ENCODE peak calls at places on chromosomes 16 and 17, in four cellular contexts. One of them, this sample, is unnamed.

GRCh38 chr16:82439678-82440293 is 187.0 kb upstream of the CDH13 start:
- DNase-seq in adrenal gland: no peak
- DNase-seq in sigmoid colon: no peak
- DNase-seq in HFF-Myc: no peak
- DNase-seq in this sample: no peak

GRCh38 chr17:35373984-35374765 is 754 bp upstream of the SLFN11 start:
- DNase-seq in HFF-Myc: no peak
- DNase-seq in adrenal gland: peak
- DNase-seq in sigmoid colon: peak
- DNase-seq in this sample: no peak

GRCh38 chr17:48637323-48638260 is 11.4 kb upstream of the HOXB9 start:
- DNase-seq in sigmoid colon: peak
- DNase-seq in HFF-Myc: peak
- DNase-seq in adrenal gland: no peak
- DNase-seq in this sample: peak

GRCh38 chr17:3890082-3890892 is 2.6 kb downstream of the CAMKK1 start:
- DNase-seq in sigmoid colon: peak
- DNase-seq in HFF-Myc: peak
- DNase-seq in adrenal gland: peak
- DNase-seq in this sample: peak

GRCh38 chr16:65125322-65125721 is 3.5 kb upstream of the CDH11 start:
- DNase-seq in adrenal gland: no peak
- DNase-seq in HFF-Myc: no peak
- DNase-seq in sigmoid colon: no peak
- DNase-seq in this sample: no peak

GRCh38 chr17:6429266-6429665 is 5.7 kb downstream of the AIPL1 start:
- DNase-seq in HFF-Myc: no peak
- DNase-seq in adrenal gland: no peak
- DNase-seq in sigmoid colon: no peak
- DNase-seq in this sample: no peak

GRCh38 chr16:31385680-31386079 is 7.5 kb upstream of the ITGAD start:
- DNase-seq in adrenal gland: no peak
- DNase-seq in sigmoid colon: no peak
- DNase-seq in HFF-Myc: no peak
- DNase-seq in this sample: no peak

GRCh38 chr16:77223184-77223583 is 24.0 kb downstream of the SYCE1L start:
- DNase-seq in adrenal gland: no peak
- DNase-seq in HFF-Myc: no peak
- DNase-seq in sigmoid colon: no peak
- DNase-seq in this sample: no peak

GRCh38 chr16:11254913-11255736 is 879 bp downstream of the SOCS1 start:
- DNase-seq in HFF-Myc: no peak
- DNase-seq in adrenal gland: peak
- DNase-seq in sigmoid colon: peak
- DNase-seq in this sample: no peak

GRCh38 chr16:12575288-12575687 is 228.4 kb downstream of the CPPED1 start:
- DNase-seq in sigmoid colon: peak
- DNase-seq in HFF-Myc: no peak
- DNase-seq in adrenal gland: no peak
- DNase-seq in this sample: no peak

GRCh38 chr17:55334881-55335523 is 70.2 kb downstream of the HLF start:
- DNase-seq in sigmoid colon: no peak
- DNase-seq in adrenal gland: no peak
- DNase-seq in HFF-Myc: no peak
- DNase-seq in this sample: no peak

GRCh38 chr17:45770632-45771472 is 13.3 kb upstream of the CRHR1 start:
- DNase-seq in sigmoid colon: no peak
- DNase-seq in HFF-Myc: no peak
- DNase-seq in adrenal gland: no peak
- DNase-seq in this sample: no peak

GRCh38 chr16:23877107-23878070 is 41.6 kb downstream of the PRKCB start:
- DNase-seq in HFF-Myc: no peak
- DNase-seq in sigmoid colon: no peak
- DNase-seq in adrenal gland: no peak
- DNase-seq in this sample: no peak

GRCh38 chr17:42133461-42134041 is 10.9 kb downstream of the HSPB9 start:
- DNase-seq in sigmoid colon: no peak
- DNase-seq in adrenal gland: no peak
- DNase-seq in HFF-Myc: no peak
- DNase-seq in this sample: no peak

GRCh38 chr17:17712268-17712924 is 31.1 kb downstream of the RAI1 start:
- DNase-seq in adrenal gland: no peak
- DNase-seq in sigmoid colon: no peak
- DNase-seq in HFF-Myc: no peak
- DNase-seq in this sample: peak

GRCh38 chr16:85354623-85355514 is 242.6 kb upstream of the CIBAR2 start:
- DNase-seq in adrenal gland: peak
- DNase-seq in sigmoid colon: no peak
- DNase-seq in HFF-Myc: peak
- DNase-seq in this sample: peak

GRCh38 chr17:74864866-74865395 is 5.2 kb upstream of the GRIN2C start:
- DNase-seq in adrenal gland: peak
- DNase-seq in sigmoid colon: peak
- DNase-seq in HFF-Myc: peak
- DNase-seq in this sample: no peak

GRCh38 chr17:31494259-31495048 is 103.0 kb downstream of the RAB11FIP4 start:
- DNase-seq in adrenal gland: no peak
- DNase-seq in sigmoid colon: no peak
- DNase-seq in HFF-Myc: no peak
- DNase-seq in this sample: no peak

GRCh38 chr17:9104370-9105041 is 83.2 kb downstream of the NTN1 start:
- DNase-seq in sigmoid colon: no peak
- DNase-seq in HFF-Myc: no peak
- DNase-seq in adrenal gland: no peak
- DNase-seq in this sample: no peak

GRCh38 chr16:4370570-4371480 is 823 bp upstream of the VASN start:
- DNase-seq in HFF-Myc: no peak
- DNase-seq in sigmoid colon: peak
- DNase-seq in adrenal gland: peak
- DNase-seq in this sample: peak

GRCh38 chr17:80538484-80538883 is 6.2 kb upstream of the RPTOR start:
- DNase-seq in sigmoid colon: no peak
- DNase-seq in adrenal gland: no peak
- DNase-seq in HFF-Myc: no peak
- DNase-seq in this sample: no peak

GRCh38 chr16:11251525-11252481 is 4.2 kb downstream of the SOCS1 start:
- DNase-seq in sigmoid colon: no peak
- DNase-seq in adrenal gland: no peak
- DNase-seq in HFF-Myc: no peak
- DNase-seq in this sample: peak

GRCh38 chr17:20091161-20092029 is 82.2 kb downstream of the SPECC1 start:
- DNase-seq in sigmoid colon: no peak
- DNase-seq in adrenal gland: peak
- DNase-seq in HFF-Myc: no peak
- DNase-seq in this sample: no peak

GRCh38 chr16:48383204-48383876 is 1.9 kb downstream of the SIAH1 start:
- DNase-seq in sigmoid colon: no peak
- DNase-seq in adrenal gland: no peak
- DNase-seq in HFF-Myc: no peak
- DNase-seq in this sample: no peak

GRCh38 chr16:23107878-23108277 is 41.4 kb downstream of the USP31 start:
- DNase-seq in HFF-Myc: no peak
- DNase-seq in sigmoid colon: no peak
- DNase-seq in adrenal gland: no peak
- DNase-seq in this sample: no peak

GRCh38 chr17:70338946-70339354 is 169.6 kb downstream of the KCNJ2 start:
- DNase-seq in HFF-Myc: no peak
- DNase-seq in adrenal gland: no peak
- DNase-seq in sigmoid colon: no peak
- DNase-seq in this sample: no peak

GRCh38 chr17:77523562-77523961 is 382.8 kb downstream of the SEC14L1 start:
- DNase-seq in sigmoid colon: no peak
- DNase-seq in HFF-Myc: no peak
- DNase-seq in adrenal gland: no peak
- DNase-seq in this sample: no peak

GRCh38 chr17:32878211-32878610 is 1.3 kb upstream of the MYO1D start:
- DNase-seq in sigmoid colon: peak
- DNase-seq in HFF-Myc: no peak
- DNase-seq in adrenal gland: peak
- DNase-seq in this sample: peak

GRCh38 chr17:72259977-72260376 is 139.2 kb downstream of the SOX9 start:
- DNase-seq in adrenal gland: no peak
- DNase-seq in sigmoid colon: no peak
- DNase-seq in HFF-Myc: no peak
- DNase-seq in this sample: no peak

GRCh38 chr17:72262748-72263147 is 141.9 kb downstream of the SOX9 start:
- DNase-seq in adrenal gland: no peak
- DNase-seq in HFF-Myc: no peak
- DNase-seq in sigmoid colon: no peak
- DNase-seq in this sample: no peak

GRCh38 chr17:72267601-72268000 is 146.8 kb downstream of the SOX9 start:
- DNase-seq in HFF-Myc: no peak
- DNase-seq in sigmoid colon: no peak
- DNase-seq in adrenal gland: no peak
- DNase-seq in this sample: no peak

GRCh38 chr17:72266099-72266852 is 145.5 kb downstream of the SOX9 start:
- DNase-seq in HFF-Myc: no peak
- DNase-seq in sigmoid colon: no peak
- DNase-seq in adrenal gland: no peak
- DNase-seq in this sample: no peak

DNA sequence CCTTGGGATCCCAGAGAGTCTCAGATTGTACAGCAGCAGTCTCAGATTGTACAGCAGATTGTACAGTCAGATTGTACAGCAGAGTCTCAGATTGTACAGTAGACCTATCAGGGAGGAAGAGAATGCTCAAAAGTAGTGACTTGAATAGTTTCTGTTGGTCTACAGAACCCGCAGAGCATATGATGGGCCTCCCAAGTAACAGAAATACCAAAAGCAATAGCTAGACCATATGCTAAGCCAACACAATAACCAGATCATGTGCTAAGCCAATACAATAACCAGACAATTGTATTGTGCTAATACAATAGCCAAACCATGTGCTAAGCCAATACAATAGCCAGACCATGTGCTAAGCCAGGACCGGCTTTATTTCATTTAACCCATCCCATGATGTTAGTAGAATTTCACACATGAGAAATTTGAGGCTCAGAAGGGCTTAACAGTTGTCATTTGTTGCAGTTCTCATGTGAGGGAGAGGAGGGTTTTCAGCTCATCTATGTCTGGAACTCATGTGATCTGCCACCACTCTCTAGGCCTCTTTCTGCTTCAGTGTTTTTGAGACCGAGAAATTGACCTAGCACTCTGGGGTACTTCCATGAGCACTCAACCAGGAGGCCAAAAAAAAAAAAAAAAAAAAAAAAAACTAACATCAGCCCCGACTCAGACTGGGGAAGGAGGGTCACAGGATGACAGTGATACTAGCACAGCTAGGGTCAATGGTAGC is 144.0 kb downstream of the SOX9 start:
- DNase-seq in adrenal gland: no peak
- DNase-seq in HFF-Myc: no peak
- DNase-seq in sigmoid colon: no peak
- DNase-seq in this sample: no peak
- TF ChIP-seq CTCF in adrenal gland: no peak
- TF ChIP-seq CTCF in HFF-Myc: no peak
- TF ChIP-seq CTCF in sigmoid colon: no peak
- TF ChIP-seq CTCF in this sample: no peak

GRCh38 chr16:719815-720506 is 985 bp upstream of the ANTKMT start:
- DNase-seq in HFF-Myc: no peak
- DNase-seq in adrenal gland: no peak
- DNase-seq in sigmoid colon: no peak
- DNase-seq in this sample: no peak

GRCh38 chr16:717651-718245 is 2.8 kb downstream of the METRN start:
- DNase-seq in adrenal gland: no peak
- DNase-seq in sigmoid colon: no peak
- DNase-seq in HFF-Myc: no peak
- DNase-seq in this sample: no peak

GRCh38 chr16:716768-717325 is 1.9 kb downstream of the METRN start:
- DNase-seq in sigmoid colon: no peak
- DNase-seq in HFF-Myc: no peak
- DNase-seq in adrenal gland: no peak
- DNase-seq in this sample: no peak

GRCh38 chr16:718922-719321 is 2.0 kb upstream of the ANTKMT start:
- DNase-seq in HFF-Myc: no peak
- DNase-seq in sigmoid colon: no peak
- DNase-seq in adrenal gland: no peak
- DNase-seq in this sample: no peak

GRCh38 chr16:718389-718788 is 2.6 kb upstream of the ANTKMT start:
- DNase-seq in adrenal gland: no peak
- DNase-seq in sigmoid colon: no peak
- DNase-seq in HFF-Myc: no peak
- DNase-seq in this sample: no peak
- H3K4me3 ChIP-seq in adrenal gland: no peak
- H3K4me3 ChIP-seq in sigmoid colon: no peak
- H3K4me3 ChIP-seq in HFF-Myc: no peak
- H3K4me3 ChIP-seq in this sample: no peak

GRCh38 chr17:72030067-72030899 is 90.5 kb upstream of the SOX9 start:
- DNase-seq in sigmoid colon: no peak
- DNase-seq in HFF-Myc: peak
- DNase-seq in adrenal gland: peak
- DNase-seq in this sample: no peak
- TF ChIP-seq CTCF in sigmoid colon: peak
- TF ChIP-seq CTCF in HFF-Myc: peak
- TF ChIP-seq CTCF in adrenal gland: peak
- TF ChIP-seq CTCF in this sample: peak

GRCh38 chr16:3182608-3183444 is 5.2 kb upstream of the OR1F1 start:
- DNase-seq in HFF-Myc: no peak
- DNase-seq in adrenal gland: no peak
- DNase-seq in sigmoid colon: no peak
- DNase-seq in this sample: no peak
- H3K4me3 ChIP-seq in HFF-Myc: peak
- H3K4me3 ChIP-seq in adrenal gland: no peak
- H3K4me3 ChIP-seq in sigmoid colon: no peak
- H3K4me3 ChIP-seq in this sample: peak

DNA sequence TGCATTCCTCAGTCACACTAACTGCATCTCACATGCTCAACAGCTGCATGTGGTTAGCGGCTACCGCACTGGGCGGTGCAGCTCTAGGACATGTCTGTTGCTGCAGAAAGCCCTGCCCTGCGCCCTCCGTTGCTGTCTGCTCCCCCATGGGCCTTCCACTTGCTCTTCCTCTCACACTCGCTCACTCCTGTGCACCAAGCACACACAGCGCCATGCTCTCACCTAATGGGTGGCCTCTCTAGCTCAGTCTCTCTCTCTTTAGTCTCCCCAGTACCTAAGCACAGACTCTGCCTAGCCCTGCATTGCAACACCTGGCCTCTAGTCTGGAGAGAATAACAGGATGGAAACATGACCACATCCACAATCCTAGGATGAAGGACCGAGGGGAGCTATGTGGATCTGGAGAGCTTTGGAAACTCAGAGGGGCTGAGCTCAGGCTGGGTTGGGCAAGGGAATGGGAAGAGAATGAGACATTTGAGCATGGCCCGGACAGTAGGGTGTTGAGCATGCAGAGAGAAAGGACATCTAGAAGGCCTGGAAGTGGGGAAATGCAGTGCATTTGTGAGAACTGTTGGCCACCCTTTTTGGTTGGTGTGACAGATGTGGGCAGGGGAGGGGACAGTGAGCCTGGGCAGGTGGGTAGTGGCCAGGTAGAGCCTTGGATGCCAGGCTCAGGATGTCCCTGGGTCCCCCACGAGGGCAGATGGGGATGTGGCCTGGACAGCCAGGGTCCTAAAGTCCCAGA is 16.0 kb downstream of the SGCA start:
- DNase-seq in adrenal gland: no peak
- DNase-seq in sigmoid colon: no peak
- DNase-seq in HFF-Myc: no peak
- DNase-seq in this sample: no peak
- TF ChIP-seq CTCF in adrenal gland: no peak
- TF ChIP-seq CTCF in sigmoid colon: no peak
- TF ChIP-seq CTCF in HFF-Myc: peak
- TF ChIP-seq CTCF in this sample: no peak

GRCh38 chr16:89375021-89375420 is 115.3 kb downstream of the ANKRD11 start:
- DNase-seq in adrenal gland: no peak
- DNase-seq in sigmoid colon: no peak
- DNase-seq in HFF-Myc: no peak
- DNase-seq in this sample: no peak
- H3K4me3 ChIP-seq in adrenal gland: no peak
- H3K4me3 ChIP-seq in sigmoid colon: no peak
- H3K4me3 ChIP-seq in HFF-Myc: no peak
- H3K4me3 ChIP-seq in this sample: no peak

This sample was measured in AG04449.